ENCODE peak calls at places on chromosome 11, in five cellular contexts. P is SK-N-SH, I is HepG2, M is K562, K is GM12878. U is an unnamed sample.

GRCh38 chr11:35711173-35711910 is 48.8 kb downstream of the TRIM44 start:
- DNase-seq in I (no peak), M (no peak), K (no peak), P (no peak), U (no peak)

GRCh38 chr11:2902784-2903671 is 17.5 kb upstream of the CDKN1C start:
- DNase-seq in P (no peak), I (peak), M (no peak), K (no peak), U (no peak)

GRCh38 chr11:62835336-62835735 is 2.7 kb upstream of the TEX54 start:
- DNase-seq in I (no peak), P (no peak), K (no peak), M (no peak), U (no peak)

GRCh38 chr11:77819921-77820564 is 479 bp downstream of the RSF1 start:
- DNase-seq in I (peak), P (peak), K (no peak), M (peak), U (peak)

GRCh38 chr11:92662580-92662979 is 306.9 kb upstream of the MTNR1B start:
- DNase-seq in P (no peak), I (no peak), M (no peak), K (no peak), U (no peak)

GRCh38 chr11:110525883-110526282 is 96.1 kb downstream of the FDX1 start:
- DNase-seq in I (no peak), K (peak), M (no peak), P (no peak), U (no peak)

GRCh38 chr11:3090096-3090901 is 33.1 kb upstream of the CARS1 start:
- DNase-seq in K (no peak), I (no peak), P (peak), M (no peak), U (no peak)

GRCh38 chr11:20458905-20459632 is 71.6 kb downstream of the PRMT3 start:
- DNase-seq in M (peak), K (no peak), I (no peak), P (peak), U (no peak)

GRCh38 chr11:77470971-77471370 is 2.9 kb downstream of the PAK1 start:
- DNase-seq in M (no peak), K (no peak), P (no peak), I (no peak), U (no peak)

GRCh38 chr11:97764193-97764592 is 1256.6 kb upstream of the CNTN5 start:
- DNase-seq in M (no peak), P (no peak), I (no peak), K (no peak), U (no peak)

GRCh38 chr11:34185926-34186841 is 80.8 kb downstream of the NAT10 start:
- DNase-seq in K (no peak), M (no peak), P (no peak), I (no peak), U (no peak)

GRCh38 chr11:130865091-130865771 is 51.0 kb downstream of the SNX19 start:
- DNase-seq in I (peak), M (no peak), P (no peak), K (no peak), U (no peak)

GRCh38 chr11:17573526-17573925 is 26.5 kb downstream of the OTOG start:
- DNase-seq in K (no peak), P (no peak), I (no peak), M (no peak), U (no peak)

GRCh38 chr11:128575956-128576340 is 11.4 kb downstream of the ETS1 start:
- DNase-seq in M (no peak), P (no peak), I (no peak), K (no peak), U (peak)

GRCh38 chr11:134277176-134278001 is 1.2 kb downstream of the GLB1L3 start:
- DNase-seq in I (no peak), K (no peak), M (no peak), P (no peak), U (no peak)

GRCh38 chr11:18736590-18737148 is 10.7 kb upstream of the IGSF22 start:
- DNase-seq in K (no peak), I (no peak), P (no peak), M (no peak), U (no peak)

GRCh38 chr11:14144905-14145304 is 182.4 kb downstream of the SPON1 start:
- DNase-seq in M (no peak), K (no peak), P (no peak), I (no peak), U (no peak)

GRCh38 chr11:9004310-9004945 is 627 bp upstream of the NRIP3 start:
- DNase-seq in M (no peak), P (no peak), I (no peak), K (no peak), U (no peak)

GRCh38 chr11:121479355-121479754 is 26.6 kb upstream of the SORL1-AS1 start:
- DNase-seq in I (no peak), P (no peak), K (no peak), M (no peak), U (no peak)

GRCh38 chr11:121485221-121485620 is 32.5 kb upstream of the SORL1-AS1 start:
- DNase-seq in K (no peak), P (no peak), M (no peak), I (no peak), U (no peak)

GRCh38 chr11:121483805-121484478 is 31.2 kb upstream of the SORL1-AS1 start:
- DNase-seq in I (no peak), M (no peak), P (no peak), K (no peak), U (no peak)

GRCh38 chr11:121479839-121480238 is 27.1 kb upstream of the SORL1-AS1 start:
- DNase-seq in I (no peak), K (no peak), P (no peak), M (no peak), U (no peak)

GRCh38 chr11:121482231-121483129 is 29.7 kb upstream of the SORL1-AS1 start:
- DNase-seq in K (peak), I (no peak), M (no peak), P (no peak), U (no peak)
- TF ChIP-seq GABPA in K (no peak), I (no peak), M (no peak), P (no peak), U (no peak)

GRCh38 chr11:440065-441042 is 1.5 kb downstream of the ANO9 start:
- DNase-seq in M (peak), P (peak), K (no peak), I (peak), U (no peak)
- TF ChIP-seq CTCF in M (peak), P (peak), K (peak), I (peak), U (no peak)

GRCh38 chr11:133081020-133081419 is 451.3 kb downstream of the OPCML start:
- DNase-seq in M (no peak), I (no peak), P (no peak), K (no peak), U (no peak)

GRCh38 chr11:133081730-133082452 is 450.4 kb downstream of the OPCML start:
- DNase-seq in K (no peak), I (no peak), M (no peak), P (no peak), U (no peak)

GRCh38 chr11:133078012-133078411 is 454.3 kb downstream of the OPCML start:
- DNase-seq in M (no peak), K (no peak), I (no peak), P (no peak), U (no peak)

GRCh38 chr11:133075351-133075750 is 456.9 kb downstream of the OPCML start:
- DNase-seq in M (no peak), K (no peak), I (no peak), P (no peak), U (no peak)

DNA sequence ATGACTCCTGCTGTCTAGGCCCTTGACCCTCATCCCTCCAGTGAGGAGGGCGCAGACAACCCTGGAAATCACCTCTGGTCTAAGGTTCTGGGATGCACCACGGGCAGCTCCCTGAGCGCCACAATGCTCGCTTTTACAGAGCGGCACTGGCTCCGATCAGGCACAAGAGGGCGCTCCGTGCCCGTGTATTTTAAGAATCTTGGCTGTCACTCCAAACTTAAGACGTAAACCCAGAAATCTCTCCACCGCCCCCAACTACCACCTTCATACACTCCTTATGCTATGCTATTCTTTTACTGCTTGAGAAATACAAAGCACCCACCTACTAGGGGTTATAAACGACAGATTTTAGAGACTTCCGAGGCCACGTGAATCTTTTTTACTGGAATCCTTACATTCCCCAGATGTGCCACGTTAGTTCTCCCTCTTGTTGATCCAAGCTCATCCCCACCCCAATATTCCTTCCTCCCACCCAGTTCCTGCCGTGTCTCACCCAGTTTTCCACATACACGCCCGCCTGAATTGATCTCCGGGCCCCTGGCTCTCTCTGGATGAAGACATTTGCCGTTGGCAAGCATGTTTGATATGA is 453.6 kb downstream of the OPCML start:
- DNase-seq in I (peak), M (peak), P (peak), K (no peak), U (peak)
- TF ChIP-seq REST in I (no peak), M (no peak), P (no peak), K (no peak), U (no peak)

DNA sequence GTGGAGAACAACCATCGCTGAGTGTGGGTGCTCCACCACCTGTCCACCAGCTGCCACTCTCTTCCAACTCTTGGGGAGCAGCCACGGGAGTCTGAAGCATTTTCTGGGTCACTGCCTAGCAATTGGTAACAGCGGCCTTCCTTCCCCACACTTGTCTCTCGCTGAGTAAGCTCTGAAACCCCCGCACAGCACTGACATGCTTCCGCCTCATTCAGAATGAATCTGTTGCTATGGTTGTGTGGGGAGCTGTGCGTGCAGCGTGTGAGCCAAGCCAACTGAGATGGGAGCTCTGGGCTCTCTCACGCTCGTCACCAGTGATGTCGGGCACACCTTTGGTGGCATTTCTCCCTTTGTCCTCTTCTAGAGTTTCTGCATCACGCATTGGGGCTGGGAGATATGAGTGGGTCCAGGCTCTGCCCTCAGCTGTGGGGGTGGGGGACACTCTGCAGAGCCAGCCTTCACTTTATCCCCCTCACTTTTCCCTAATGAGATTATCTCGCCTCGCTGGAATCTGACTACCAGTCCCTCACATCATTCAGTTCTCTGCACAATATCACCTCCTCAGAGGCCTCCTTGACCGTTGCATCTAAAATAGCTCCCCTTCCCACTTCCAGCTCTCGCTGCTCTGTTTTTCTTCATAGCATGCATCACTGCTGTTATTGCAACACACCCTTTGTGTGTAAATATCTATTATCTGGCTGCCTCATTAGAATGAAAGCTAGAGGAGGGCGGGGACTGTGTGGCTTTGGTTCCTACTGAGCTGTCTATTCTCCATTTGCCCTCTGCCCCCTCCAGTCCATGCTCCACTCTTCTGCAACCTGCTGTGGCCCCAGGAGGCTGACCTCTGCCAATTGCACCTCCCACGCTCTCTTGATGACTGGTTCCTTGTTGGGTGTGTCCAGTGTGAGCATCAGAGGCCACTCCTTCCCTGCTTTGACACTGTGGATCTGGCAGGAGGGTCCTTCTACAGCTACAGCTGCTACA is 569.9 kb upstream of the CADM1 start:
- DNase-seq in K (peak), M (no peak), P (no peak), I (no peak), U (no peak)
- TF ChIP-seq GABPA in K (no peak), M (no peak), P (no peak), I (no peak), U (no peak)

GRCh38 chr11:75073459-75074190 is 23.1 kb downstream of the OR2AT4 start:
- DNase-seq in K (no peak), I (peak), M (peak), P (no peak), U (no peak)
- TF ChIP-seq CTCF in K (peak), I (no peak), M (peak), P (peak), U (no peak)

GRCh38 chr11:65078151-65078550 is 5.7 kb downstream of the CDCA5 start:
- DNase-seq in P (peak), M (peak), I (peak), K (no peak), U (peak)
- TF ChIP-seq REST in P (no peak), M (no peak), I (no peak), K (no peak), U (no peak)

GRCh38 chr11:117940736-117941135 is 11.5 kb upstream of the TMPRSS13 start:
- DNase-seq in P (no peak), M (no peak), K (no peak), I (no peak), U (no peak)
- TF ChIP-seq GABPA in P (no peak), M (no peak), K (no peak), I (no peak), U (no peak)

DNA sequence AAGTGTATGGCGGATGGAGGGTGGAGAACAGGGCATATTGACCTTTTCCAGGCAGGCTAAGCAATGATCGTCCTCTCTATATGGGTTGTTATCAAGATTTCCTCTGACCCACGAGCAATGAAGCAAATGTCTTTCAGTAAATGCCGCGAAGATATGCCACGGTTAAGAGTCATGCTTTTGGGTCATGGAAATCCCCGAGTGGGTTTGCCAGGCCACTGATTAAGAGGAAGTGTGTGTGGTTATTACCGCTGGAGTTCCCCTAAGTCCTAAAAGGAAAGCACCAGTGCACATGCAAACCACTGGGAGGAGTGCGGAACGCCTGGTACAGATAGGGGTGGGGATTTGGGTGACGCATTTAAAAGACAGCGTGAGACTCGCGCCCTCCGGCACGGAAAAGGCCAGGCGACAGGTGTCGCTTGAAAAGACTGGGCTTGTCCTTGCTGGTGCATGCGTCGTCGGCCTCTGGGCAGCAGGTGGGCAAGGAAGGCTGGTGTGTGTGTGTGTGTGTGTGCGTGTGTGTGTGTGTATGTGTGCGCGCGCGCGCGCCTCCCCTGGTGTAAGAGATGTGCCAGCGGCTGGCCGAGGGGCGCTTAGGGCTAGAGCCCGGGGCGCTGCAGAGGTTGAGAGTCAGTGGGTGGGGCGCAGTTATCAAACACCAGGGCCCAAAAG is at the start of gene BIRC3:
- DNase-seq in I (peak), M (peak), K (peak), P (peak), U (peak)
- TF ChIP-seq CTCF in I (peak), M (no peak), K (peak), P (peak), U (no peak)

U was measured in HL-60.